ENCODE peak calls at places on chromosomes 13 and 19, in four cellular contexts. E, J, F and O are unnamed samples.

GRCh38 chr13:109318945-109319590 is 467.3 kb downstream of the IRS2 start:
- DNase-seq in J (no peak), E (no peak), F (no peak), O (no peak)

GRCh38 chr19:9009935-9010651 is at the start of gene MUC16:
- DNase-seq in F (no peak), J (no peak), E (no peak), O (no peak)

GRCh38 chr19:10565028-10565566 is 713 bp downstream of the KRI1 start:
- DNase-seq in F (peak; percentile 46), E (peak; percentile 73), J (no peak), O (peak; percentile 69)

GRCh38 chr19:16726916-16727315 is 7.3 kb downstream of the NWD1 start:
- DNase-seq in F (no peak), E (no peak), J (no peak), O (no peak)

GRCh38 chr19:50835785-50836542 is 2.6 kb upstream of the KLK15 start:
- DNase-seq in J (peak; percentile 4), F (peak; percentile 60), E (no peak), O (peak; percentile 82)

GRCh38 chr19:2428027-2428690 is 773 bp upstream of the TIMM13 start:
- DNase-seq in J (no peak), F (peak; percentile 40), E (no peak), O (no peak)

GRCh38 chr19:48724796-48725753 is 5.5 kb upstream of the MAMSTR start:
- DNase-seq in E (no peak), J (peak; percentile 63), F (peak; percentile 99), O (no peak)

GRCh38 chr19:38655148-38655824 is 7.8 kb downstream of the ACTN4 start:
- DNase-seq in J (no peak), F (peak; percentile 54), E (no peak), O (peak; percentile 48)

GRCh38 chr19:40740747-40741146 is 9.5 kb downstream of the ACTMAP start:
- DNase-seq in J (no peak), F (no peak), E (peak; percentile 93), O (no peak)

GRCh38 chr13:99380921-99381645 is 73.9 kb upstream of the GPR183 start:
- DNase-seq in E (no peak), J (no peak), F (no peak), O (peak; percentile 65)

GRCh38 chr19:5452594-5453565 is 2.3 kb upstream of the ZNRF4 start:
- DNase-seq in F (peak; percentile 44), J (no peak), E (no peak), O (no peak)

GRCh38 chr19:41707502-41707812 is 969 bp upstream of the CEACAM5 start:
- DNase-seq in F (no peak), J (no peak), E (no peak), O (no peak)